ENCODE peak calls at places on chromosomes 6 and 20, in seven cellular contexts. One of them, this sample, is unnamed.

GRCh38 chr6:39051399-39052122 is 3.0 kb downstream of the GLP1R start:
- DNase-seq in left lung: no peak
- DNase-seq in CD8-positive, alpha-beta T cell: no peak
- DNase-seq in lower lobe of right lung: no peak
- DNase-seq in mammary epithelial cell: peak; percentile 68
- DNase-seq in psoas muscle: no peak
- DNase-seq in Panc1: no peak
- DNase-seq in this sample: no peak

GRCh38 chr6:14231071-14231483 is 113.5 kb downstream of the CD83 start:
- DNase-seq in CD8-positive, alpha-beta T cell: no peak
- DNase-seq in Panc1: no peak
- DNase-seq in mammary epithelial cell: no peak
- DNase-seq in left lung: no peak
- DNase-seq in psoas muscle: no peak
- DNase-seq in lower lobe of right lung: peak; percentile 78
- DNase-seq in this sample: no peak

GRCh38 chr20:41482647-41483552 is 116.3 kb upstream of the EMILIN3 start:
- DNase-seq in left lung: no peak
- DNase-seq in CD8-positive, alpha-beta T cell: no peak
- DNase-seq in Panc1: no peak
- DNase-seq in psoas muscle: no peak
- DNase-seq in lower lobe of right lung: no peak
- DNase-seq in mammary epithelial cell: peak; percentile 11
- DNase-seq in this sample: no peak

GRCh38 chr6:3318226-3318625 is 59.5 kb downstream of the PSMG4 start:
- DNase-seq in Panc1: no peak
- DNase-seq in CD8-positive, alpha-beta T cell: peak; percentile 21
- DNase-seq in psoas muscle: no peak
- DNase-seq in left lung: no peak
- DNase-seq in mammary epithelial cell: no peak
- DNase-seq in lower lobe of right lung: no peak
- DNase-seq in this sample: no peak

GRCh38 chr20:859661-860294 is 26.3 kb downstream of the FAM110A start:
- DNase-seq in left lung: no peak
- DNase-seq in CD8-positive, alpha-beta T cell: no peak
- DNase-seq in Panc1: no peak
- DNase-seq in psoas muscle: no peak
- DNase-seq in mammary epithelial cell: peak; percentile 62
- DNase-seq in lower lobe of right lung: no peak
- DNase-seq in this sample: no peak

GRCh38 chr6:51949451-51949850 is 138.0 kb downstream of the PKHD1 start:
- DNase-seq in left lung: no peak
- DNase-seq in CD8-positive, alpha-beta T cell: no peak
- DNase-seq in lower lobe of right lung: no peak
- DNase-seq in psoas muscle: no peak
- DNase-seq in Panc1: no peak
- DNase-seq in mammary epithelial cell: no peak
- DNase-seq in this sample: no peak

GRCh38 chr6:56199956-56200355 is 47.4 kb downstream of the COL21A1 start:
- DNase-seq in Panc1: no peak
- DNase-seq in lower lobe of right lung: no peak
- DNase-seq in left lung: no peak
- DNase-seq in mammary epithelial cell: peak; percentile 52
- DNase-seq in CD8-positive, alpha-beta T cell: no peak
- DNase-seq in psoas muscle: no peak
- DNase-seq in this sample: no peak

GRCh38 chr6:133835901-133836300 is 53.0 kb upstream of the TCF21 start:
- DNase-seq in Panc1: no peak
- DNase-seq in left lung: no peak
- DNase-seq in CD8-positive, alpha-beta T cell: no peak
- DNase-seq in mammary epithelial cell: no peak
- DNase-seq in lower lobe of right lung: no peak
- DNase-seq in psoas muscle: no peak
- DNase-seq in this sample: no peak

GRCh38 chr6:11824986-11825385 is 46.4 kb upstream of the ADTRP start:
- DNase-seq in CD8-positive, alpha-beta T cell: no peak
- DNase-seq in Panc1: no peak
- DNase-seq in left lung: no peak
- DNase-seq in mammary epithelial cell: peak; percentile 41
- DNase-seq in psoas muscle: no peak
- DNase-seq in lower lobe of right lung: no peak
- DNase-seq in this sample: no peak

GRCh38 chr20:49281059-49281912 is 3.4 kb upstream of the ZNFX1 start:
- DNase-seq in psoas muscle: no peak
- DNase-seq in lower lobe of right lung: no peak
- DNase-seq in mammary epithelial cell: no peak
- DNase-seq in left lung: no peak
- DNase-seq in CD8-positive, alpha-beta T cell: no peak
- DNase-seq in Panc1: no peak
- DNase-seq in this sample: no peak

GRCh38 chr20:2396241-2396814 is 15.6 kb downstream of the TGM6 start:
- DNase-seq in psoas muscle: no peak
- DNase-seq in CD8-positive, alpha-beta T cell: no peak
- DNase-seq in Panc1: no peak
- DNase-seq in mammary epithelial cell: no peak
- DNase-seq in lower lobe of right lung: no peak
- DNase-seq in left lung: no peak
- DNase-seq in this sample: no peak

GRCh38 chr20:62358171-62358719 is 8.9 kb downstream of the LAMA5 start:
- DNase-seq in left lung: peak; percentile 89
- DNase-seq in psoas muscle: peak; percentile 92
- DNase-seq in CD8-positive, alpha-beta T cell: no peak
- DNase-seq in mammary epithelial cell: no peak
- DNase-seq in lower lobe of right lung: no peak
- DNase-seq in Panc1: no peak
- DNase-seq in this sample: no peak

GRCh38 chr6:143196525-143197225 is 136.0 kb downstream of the AIG1 start:
- DNase-seq in mammary epithelial cell: no peak
- DNase-seq in left lung: no peak
- DNase-seq in Panc1: no peak
- DNase-seq in CD8-positive, alpha-beta T cell: no peak
- DNase-seq in psoas muscle: no peak
- DNase-seq in lower lobe of right lung: no peak
- DNase-seq in this sample: no peak

GRCh38 chr20:11178946-11179654 is 505.3 kb upstream of the JAG1 start:
- DNase-seq in lower lobe of right lung: no peak
- DNase-seq in left lung: no peak
- DNase-seq in psoas muscle: no peak
- DNase-seq in mammary epithelial cell: peak; percentile 98
- DNase-seq in Panc1: peak; percentile 55
- DNase-seq in CD8-positive, alpha-beta T cell: no peak
- DNase-seq in this sample: peak; percentile 92

GRCh38 chr20:50815162-50815989 is 20.5 kb downstream of the BCAS4 start:
- DNase-seq in mammary epithelial cell: peak; percentile 59
- DNase-seq in Panc1: no peak
- DNase-seq in lower lobe of right lung: peak; percentile 64
- DNase-seq in psoas muscle: no peak
- DNase-seq in CD8-positive, alpha-beta T cell: no peak
- DNase-seq in left lung: no peak
- DNase-seq in this sample: no peak

GRCh38 chr6:17621003-17621402 is 20.9 kb downstream of the FAM8A1 start:
- DNase-seq in Panc1: no peak
- DNase-seq in mammary epithelial cell: no peak
- DNase-seq in psoas muscle: no peak
- DNase-seq in lower lobe of right lung: no peak
- DNase-seq in left lung: no peak
- DNase-seq in CD8-positive, alpha-beta T cell: no peak
- DNase-seq in this sample: no peak

GRCh38 chr6:3361312-3362037 is 95.4 kb downstream of the SLC22A23 start:
- DNase-seq in mammary epithelial cell: no peak
- DNase-seq in left lung: no peak
- DNase-seq in CD8-positive, alpha-beta T cell: no peak
- DNase-seq in Panc1: no peak
- DNase-seq in lower lobe of right lung: no peak
- DNase-seq in psoas muscle: no peak
- DNase-seq in this sample: no peak

GRCh38 chr6:16591681-16592549 is 169.3 kb downstream of the ATXN1 start:
- DNase-seq in left lung: no peak
- DNase-seq in CD8-positive, alpha-beta T cell: no peak
- DNase-seq in mammary epithelial cell: no peak
- DNase-seq in lower lobe of right lung: no peak
- DNase-seq in Panc1: no peak
- DNase-seq in psoas muscle: no peak
- DNase-seq in this sample: no peak

GRCh38 chr6:158633127-158633526 is 11.4 kb downstream of the DYNLT1 start:
- DNase-seq in psoas muscle: peak; percentile 27
- DNase-seq in mammary epithelial cell: no peak
- DNase-seq in CD8-positive, alpha-beta T cell: no peak
- DNase-seq in Panc1: no peak
- DNase-seq in lower lobe of right lung: no peak
- DNase-seq in left lung: no peak
- DNase-seq in this sample: no peak

DNA sequence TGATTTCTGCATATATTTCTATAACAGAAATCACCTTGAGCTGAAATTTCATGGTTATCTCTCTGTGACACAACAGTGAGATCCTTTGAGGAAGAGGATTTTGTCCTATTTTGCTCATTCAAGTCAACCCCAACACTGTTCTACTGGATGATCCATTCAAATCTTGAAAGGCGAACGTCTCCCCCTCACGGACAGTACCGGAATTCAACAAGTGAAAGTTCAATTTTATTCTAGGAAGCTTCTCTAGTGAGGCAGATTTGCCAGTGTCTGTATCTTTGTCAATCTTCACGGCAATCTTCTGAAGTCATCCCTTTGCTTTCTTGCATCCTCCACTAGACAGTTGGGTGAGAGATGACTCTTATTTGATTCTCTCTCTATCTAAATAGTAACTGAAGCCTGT is 91.7 kb upstream of the PDE7B start:
- DNase-seq in CD8-positive, alpha-beta T cell: no peak
- DNase-seq in left lung: no peak
- DNase-seq in Panc1: no peak
- DNase-seq in mammary epithelial cell: peak; percentile 1
- DNase-seq in psoas muscle: no peak
- DNase-seq in lower lobe of right lung: no peak
- DNase-seq in this sample: peak; percentile 3
- TF ChIP-seq CTCF in CD8-positive, alpha-beta T cell: no peak
- TF ChIP-seq CTCF in left lung: no peak
- TF ChIP-seq CTCF in Panc1: peak; percentile 43
- TF ChIP-seq CTCF in mammary epithelial cell: no peak
- TF ChIP-seq CTCF in psoas muscle: no peak
- TF ChIP-seq CTCF in lower lobe of right lung: no peak
- TF ChIP-seq CTCF in this sample: no peak

GRCh38 chr6:106617857-106618256 is 11.4 kb downstream of the RTN4IP1 start:
- DNase-seq in Panc1: no peak
- DNase-seq in CD8-positive, alpha-beta T cell: no peak
- DNase-seq in left lung: no peak
- DNase-seq in psoas muscle: no peak
- DNase-seq in mammary epithelial cell: no peak
- DNase-seq in lower lobe of right lung: no peak
- DNase-seq in this sample: no peak
- H3K27ac ChIP-seq in Panc1: no peak overlapping the region
- H3K27ac ChIP-seq in CD8-positive, alpha-beta T cell: no peak overlapping the region
- H3K27ac ChIP-seq in left lung: no peak overlapping the region
- H3K27ac ChIP-seq in psoas muscle: no peak overlapping the region
- H3K27ac ChIP-seq in mammary epithelial cell: no peak overlapping the region
- H3K27ac ChIP-seq in lower lobe of right lung: no peak overlapping the region
- H3K27ac ChIP-seq in this sample: no peak overlapping the region

GRCh38 chr6:160013987-160014868 is 45.3 kb downstream of the IGF2R start:
- DNase-seq in left lung: no peak
- DNase-seq in psoas muscle: no peak
- DNase-seq in Panc1: no peak
- DNase-seq in lower lobe of right lung: no peak
- DNase-seq in mammary epithelial cell: no peak
- DNase-seq in CD8-positive, alpha-beta T cell: no peak
- DNase-seq in this sample: no peak

GRCh38 chr6:160005861-160006540 is 37.1 kb downstream of the IGF2R start:
- DNase-seq in CD8-positive, alpha-beta T cell: no peak
- DNase-seq in mammary epithelial cell: peak; percentile 19
- DNase-seq in psoas muscle: peak; percentile 75
- DNase-seq in Panc1: no peak
- DNase-seq in lower lobe of right lung: peak; percentile 56
- DNase-seq in left lung: peak; percentile 78
- DNase-seq in this sample: no peak

GRCh38 chr6:160007581-160007980 is 38.7 kb downstream of the IGF2R start:
- DNase-seq in mammary epithelial cell: no peak
- DNase-seq in Panc1: no peak
- DNase-seq in CD8-positive, alpha-beta T cell: no peak
- DNase-seq in psoas muscle: no peak
- DNase-seq in lower lobe of right lung: no peak
- DNase-seq in left lung: no peak
- DNase-seq in this sample: no peak

GRCh38 chr6:160007118-160007517 is 38.2 kb downstream of the IGF2R start:
- DNase-seq in psoas muscle: no peak
- DNase-seq in left lung: no peak
- DNase-seq in Panc1: no peak
- DNase-seq in mammary epithelial cell: no peak
- DNase-seq in lower lobe of right lung: no peak
- DNase-seq in CD8-positive, alpha-beta T cell: no peak
- DNase-seq in this sample: no peak

DNA sequence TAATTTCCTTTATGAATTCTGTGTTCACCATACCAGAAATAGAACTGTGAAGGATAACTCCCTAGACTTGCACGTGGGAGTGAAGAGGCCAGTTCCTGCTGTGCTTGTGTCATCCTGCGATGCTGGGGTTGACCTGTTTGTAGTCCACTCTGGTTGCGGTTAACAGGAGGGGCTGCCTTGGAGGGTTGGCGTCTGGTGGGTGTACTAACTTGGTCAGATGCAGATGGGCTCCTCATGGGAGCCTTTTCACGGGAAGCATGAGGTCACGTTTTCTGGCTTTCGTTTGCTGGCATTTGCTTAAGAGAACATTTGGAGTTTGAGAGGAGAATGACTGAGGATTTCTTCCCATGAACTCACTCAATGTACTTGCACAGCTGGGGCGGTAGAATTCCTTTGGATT is 41.2 kb downstream of the IGF2R start:
- DNase-seq in psoas muscle: peak; percentile 76
- DNase-seq in CD8-positive, alpha-beta T cell: no peak
- DNase-seq in mammary epithelial cell: no peak
- DNase-seq in Panc1: no peak
- DNase-seq in left lung: no peak
- DNase-seq in lower lobe of right lung: no peak
- DNase-seq in this sample: no peak
- TF ChIP-seq CTCF in psoas muscle: no peak
- TF ChIP-seq CTCF in CD8-positive, alpha-beta T cell: no peak
- TF ChIP-seq CTCF in mammary epithelial cell: no peak
- TF ChIP-seq CTCF in Panc1: no peak
- TF ChIP-seq CTCF in left lung: no peak
- TF ChIP-seq CTCF in lower lobe of right lung: no peak
- TF ChIP-seq CTCF in this sample: no peak

DNA sequence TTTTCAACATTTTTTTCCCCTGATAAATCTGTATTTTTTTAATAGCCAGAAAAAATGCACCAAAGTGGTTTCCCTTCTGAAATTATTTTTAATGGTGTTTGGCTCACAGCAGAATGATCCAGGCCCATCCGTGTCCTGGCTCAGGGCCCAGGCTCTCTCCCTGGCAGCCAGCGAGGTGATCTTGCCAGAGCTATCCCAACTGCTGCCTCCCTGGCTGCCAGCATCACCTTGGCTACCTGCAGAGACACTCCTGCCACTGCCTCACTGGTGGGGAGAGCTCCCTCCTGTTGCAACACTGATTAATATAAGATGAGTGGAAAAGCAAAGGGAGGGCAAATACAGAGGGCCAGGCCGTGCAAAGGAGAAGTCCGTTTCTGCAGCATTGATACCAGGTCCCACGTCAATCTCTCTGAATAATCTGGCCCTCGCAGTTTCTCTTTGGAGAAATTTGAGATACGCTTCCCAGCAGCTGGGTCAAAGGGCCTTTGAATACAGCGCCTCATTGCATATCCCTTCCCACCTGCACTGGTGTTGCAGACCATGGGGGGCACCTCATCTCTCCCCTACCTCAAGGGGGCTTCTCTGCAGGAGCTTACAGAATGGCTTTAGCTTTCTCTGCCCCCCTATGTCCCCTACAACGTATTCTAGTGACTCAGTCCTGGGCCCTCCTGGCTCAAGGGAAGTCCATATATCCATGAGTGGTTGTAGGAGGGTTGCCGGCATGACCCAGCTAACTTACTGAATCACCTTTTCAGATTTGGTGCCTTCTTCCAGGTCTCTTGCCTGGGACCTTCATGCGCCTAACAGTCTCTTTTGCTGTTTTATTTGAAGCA is 12.8 kb upstream of the DSTN start:
- DNase-seq in psoas muscle: peak; percentile 62
- DNase-seq in lower lobe of right lung: peak; percentile 74
- DNase-seq in left lung: peak; percentile 80
- DNase-seq in CD8-positive, alpha-beta T cell: no peak
- DNase-seq in mammary epithelial cell: peak; percentile 48
- DNase-seq in Panc1: no peak
- DNase-seq in this sample: peak; percentile 63
- H3K27ac ChIP-seq in psoas muscle: peak overlapping the region; percentile 53
- H3K27ac ChIP-seq in lower lobe of right lung: peak overlapping the region; percentile 82
- H3K27ac ChIP-seq in left lung: peak overlapping the region; percentile 97
- H3K27ac ChIP-seq in CD8-positive, alpha-beta T cell: no peak overlapping the region
- H3K27ac ChIP-seq in mammary epithelial cell: peak overlapping the region; percentile 100
- H3K27ac ChIP-seq in Panc1: peak overlapping the region; percentile 100
- H3K27ac ChIP-seq in this sample: peak overlapping the region; percentile 96